ENCODE peak calls at places on chromosomes 16 and 17, in four cellular contexts. C, Q, H and I are unnamed samples.

GRCh38 chr17:28907709-28908475 is 5.0 kb upstream of the DHRS13 start:
- DNase-seq in C (no peak), Q (peak; percentile 33), H (no peak), I (peak; percentile 79)

GRCh38 chr17:73748521-73748920 is 104.3 kb upstream of the SDK2 start:
- DNase-seq in C (no peak), Q (no peak), H (no peak), I (no peak)

GRCh38 chr17:14123579-14124278 is 54.4 kb downstream of the COX10 start:
- DNase-seq in C (no peak), Q (no peak), H (no peak), I (peak; percentile 5)

GRCh38 chr17:83125515-83126274 is 46.3 kb downstream of the METRNL start:
- DNase-seq in C (peak; percentile 87), Q (peak; percentile 73), H (no peak), I (no peak)

GRCh38 chr17:34241062-34241461 is 14.0 kb upstream of the CCL2 start:
- DNase-seq in C (peak; percentile 60), Q (peak; percentile 50), H (no peak), I (no peak)

GRCh38 chr16:21263640-21264211 is 14.4 kb downstream of the CRYM start:
- DNase-seq in C (no peak), Q (no peak), H (peak; percentile 30), I (peak; percentile 76)

GRCh38 chr17:40443988-40444899 is 994 bp downstream of the IGFBP4 start:
- DNase-seq in C (peak; percentile 37), Q (no peak), H (no peak), I (no peak)

GRCh38 chr17:30554839-30555751 is 77.9 kb downstream of the GOSR1 start:
- DNase-seq in C (peak; percentile 68), Q (peak; percentile 2), H (no peak), I (peak; percentile 25)

GRCh38 chr16:30715777-30716445 is 16.9 kb downstream of the SRCAP start:
- DNase-seq in C (peak; percentile 92), Q (no peak), H (no peak), I (no peak)

GRCh38 chr17:34146440-34147043 is 108.5 kb upstream of the CCL2 start:
- DNase-seq in C (peak; percentile 49), Q (peak; percentile 68), H (peak; percentile 44), I (peak; percentile 78)

GRCh38 chr16:8588703-8589292 is 1.5 kb downstream of the TMEM114 start:
- DNase-seq in C (no peak), Q (no peak), H (no peak), I (no peak)

GRCh38 chr16:50265260-50265659 is 1.1 kb upstream of the ADCY7 start:
- DNase-seq in C (peak; percentile 77), Q (no peak), H (no peak), I (peak; percentile 69)

GRCh38 chr17:45956090-45956489 is 43.0 kb upstream of the STH start:
- DNase-seq in C (no peak), Q (no peak), H (no peak), I (no peak)

GRCh38 chr16:16012144-16012543 is 62.7 kb downstream of the ABCC1 start:
- DNase-seq in C (no peak), Q (no peak), H (no peak), I (no peak)

GRCh38 chr16:75022567-75022966 is 23.7 kb downstream of the ZNRF1 start:
- DNase-seq in C (no peak), Q (no peak), H (no peak), I (no peak)

GRCh38 chr17:12993631-12994030 is 24.2 kb downstream of the ELAC2 start:
- DNase-seq in C (no peak), Q (no peak), H (no peak), I (no peak)

GRCh38 chr16:51310159-51310558 is 159.1 kb upstream of the SALL1 start:
- DNase-seq in C (no peak), Q (no peak), H (no peak), I (no peak)

GRCh38 chr17:78558181-78558850 is 18.9 kb downstream of the DNAH17 start:
- DNase-seq in C (peak; percentile 16), Q (no peak), H (peak; percentile 71), I (peak; percentile 28)

GRCh38 chr17:8275421-8276290 is 12.8 kb upstream of the RANGRF start:
- DNase-seq in C (no peak), Q (no peak), H (no peak), I (no peak)

GRCh38 chr17:63436523-63437110 is 9.5 kb downstream of the CYB561 start:
- DNase-seq in C (no peak), Q (peak; percentile 55), H (no peak), I (peak; percentile 23)

GRCh38 chr17:17156107-17156506 is 50.0 kb downstream of the PLD6 start:
- DNase-seq in C (no peak), Q (no peak), H (no peak), I (no peak)

GRCh38 chr17:45227631-45228120 is 6.0 kb downstream of the FMNL1 start:
- DNase-seq in C (no peak), Q (no peak), H (no peak), I (no peak)

GRCh38 chr16:73711441-73712080 is 585.1 kb upstream of the PSMD7 start:
- DNase-seq in C (no peak), Q (no peak), H (no peak), I (no peak)

GRCh38 chr16:28180660-28181556 is 30.9 kb downstream of the XPO6 start:
- DNase-seq in C (peak; percentile 60), Q (no peak), H (no peak), I (no peak)

GRCh38 chr16:65117701-65118448 is 4.0 kb downstream of the CDH11 start:
- DNase-seq in C (peak; percentile 68), Q (peak; percentile 87), H (peak; percentile 51), I (peak; percentile 41)

GRCh38 chr17:57570740-57571344 is 174.3 kb downstream of the CCDC182 start:
- DNase-seq in C (no peak), Q (no peak), H (no peak), I (no peak)

GRCh38 chr17:51853857-51854256 is 304.7 kb downstream of the CA10 start:
- DNase-seq in C (no peak), Q (no peak), H (no peak), I (no peak)

GRCh38 chr16:82700541-82701240 is 73.9 kb downstream of the CDH13 start:
- DNase-seq in C (peak; percentile 42), Q (no peak), H (no peak), I (no peak)

GRCh38 chr17:56918916-56919315 is 5.1 kb upstream of the TRIM25 start:
- DNase-seq in C (peak; percentile 90), Q (no peak), H (no peak), I (peak; percentile 54)

GRCh38 chr16:66874079-66874775 is 6.1 kb upstream of the PDP2 start:
- DNase-seq in C (peak; percentile 55), Q (peak; percentile 55), H (no peak), I (no peak)

GRCh38 chr16:19382887-19383816 is 34.5 kb upstream of the TMC5 start:
- DNase-seq in C (no peak), Q (no peak), H (no peak), I (no peak)

GRCh38 chr17:2964370-2964769 is 99.0 kb downstream of the OR1D5 start:
- DNase-seq in C (no peak), Q (no peak), H (no peak), I (no peak)

GRCh38 chr17:31679667-31680066 is 179.4 kb downstream of the COPRS start:
- DNase-seq in C (no peak), Q (no peak), H (no peak), I (no peak)

GRCh38 chr17:47844230-47844629 is 3.2 kb upstream of the SCRN2 start:
- DNase-seq in C (no peak), Q (no peak), H (no peak), I (no peak)

GRCh38 chr17:68381076-68381900 is 76.0 kb downstream of the WIPI1 start:
- DNase-seq in C (no peak), Q (no peak), H (no peak), I (no peak)

GRCh38 chr16:68470461-68471150 is 22.3 kb upstream of the SMPD3 start:
- DNase-seq in C (peak; percentile 98), Q (peak; percentile 41), H (no peak), I (no peak)

GRCh38 chr17:82110298-82110697 is 12.3 kb upstream of the FASN start:
- DNase-seq in C (no peak), Q (no peak), H (peak; percentile 68), I (no peak)
- TF ChIP-seq POLR2A in C (no peak), Q (no peak), H (no peak), I (no peak)

GRCh38 chr16:85111184-85111583 is 1.1 kb downstream of the CIBAR2 start:
- DNase-seq in C (no peak), Q (no peak), H (no peak), I (no peak)

GRCh38 chr16:85114909-85115567 is 2.8 kb upstream of the CIBAR2 start:
- DNase-seq in C (peak; percentile 86), Q (peak; percentile 92), H (peak; percentile 96), I (peak; percentile 81)

GRCh38 chr16:85113913-85114312 is 1.6 kb upstream of the CIBAR2 start:
- DNase-seq in C (no peak), Q (no peak), H (no peak), I (no peak)

GRCh38 chr16:85112364-85112763 is at the start of gene CIBAR2:
- DNase-seq in C (peak; percentile 46), Q (no peak), H (no peak), I (no peak)

GRCh38 chr16:85113168-85113733 is 979 bp upstream of the CIBAR2 start:
- DNase-seq in C (no peak), Q (no peak), H (no peak), I (no peak)
- TF ChIP-seq POLR2A in C (no peak), Q (no peak), H (no peak), I (no peak)

DNA sequence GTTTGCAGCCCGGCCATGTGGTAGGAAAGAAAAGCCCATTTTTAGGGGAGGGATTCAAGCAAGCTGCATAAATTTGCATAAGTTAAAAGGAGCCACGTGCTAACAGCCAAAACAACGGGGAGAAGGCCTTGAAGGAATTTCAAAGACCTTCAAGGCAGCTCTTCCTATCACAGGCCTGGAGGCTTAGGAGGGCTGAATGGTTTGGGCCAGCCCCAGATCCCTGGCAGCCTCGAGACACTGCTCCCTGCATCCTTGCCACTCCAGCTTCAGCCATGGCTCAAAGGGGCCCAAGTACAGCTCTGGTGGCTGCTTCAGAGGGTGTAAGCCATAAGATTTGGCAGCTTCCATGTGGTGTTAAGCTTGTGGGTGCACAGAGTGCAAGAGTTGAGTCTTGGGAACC is 22.6 kb downstream of the PRDM7 start:
- DNase-seq in C (no peak), Q (no peak), H (no peak), I (no peak)
- TF ChIP-seq POLR2A in C (no peak), Q (no peak), H (no peak), I (no peak)

DNA sequence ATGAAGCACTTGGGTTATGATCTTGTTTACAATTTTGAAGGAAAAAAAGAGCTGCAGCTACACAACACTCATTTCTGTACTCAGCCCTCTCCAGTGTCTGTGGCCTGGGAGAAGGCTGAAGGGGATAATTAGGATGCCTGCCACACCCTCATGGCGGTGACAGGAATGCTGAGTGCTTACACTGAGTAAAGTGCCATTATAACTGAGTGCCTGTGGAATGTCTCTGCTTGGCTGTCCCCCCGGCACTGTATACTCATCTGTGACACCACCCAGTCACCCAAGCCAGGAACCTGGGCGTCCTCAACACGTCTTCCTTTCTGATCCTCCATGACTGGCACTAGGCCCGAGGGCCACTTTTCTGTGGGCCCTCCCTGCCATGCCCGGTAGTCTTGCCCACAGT is 3.5 kb upstream of the MRPL38 start:
- DNase-seq in C (no peak), Q (no peak), H (no peak), I (no peak)
- TF ChIP-seq POLR2A in C (no peak), Q (no peak), H (no peak), I (no peak)

DNA sequence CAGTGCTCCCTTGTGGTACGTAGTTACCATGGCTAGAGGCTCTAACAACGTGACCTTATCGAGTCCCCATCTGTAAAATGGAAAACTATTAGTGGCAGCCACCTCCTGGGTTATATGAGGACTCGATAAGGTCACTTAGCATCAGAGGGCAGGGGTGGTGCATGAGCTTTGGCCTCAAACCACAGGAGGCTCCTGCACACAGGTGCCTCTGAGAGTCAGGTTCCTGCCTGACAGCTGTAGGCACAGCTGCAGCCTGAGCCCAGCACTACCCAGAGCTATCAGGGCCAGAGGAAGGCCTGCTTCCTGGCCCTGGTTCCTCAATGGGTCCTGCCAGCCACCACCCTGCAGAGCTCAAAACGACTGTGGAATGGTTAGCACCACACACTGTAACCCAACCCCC is 57.2 kb upstream of the SEC14L1 start:
- DNase-seq in C (no peak), Q (no peak), H (no peak), I (peak; percentile 32)
- TF ChIP-seq POLR2A in C (no peak), Q (no peak), H (no peak), I (no peak)